ENCODE peak calls at places on chromosomes 1 and 21, in four cellular contexts. Z is KBM-7, X is amygdala, A is brain microvascular endothelial cell. S is an unnamed sample.

GRCh38 chr1:30328401-30329262 is 394.8 kb downstream of the MATN1 start:
- DNase-seq in X (no peak), A (no peak), Z (no peak), S (no peak)

GRCh38 chr1:231688989-231689388 is 62.4 kb downstream of the DISC1 start:
- DNase-seq in X (no peak), A (no peak), Z (no peak), S (no peak)

GRCh38 chr1:84750110-84750509 is 59.8 kb upstream of the SSX2IP start:
- DNase-seq in X (no peak), Z (no peak), A (no peak), S (no peak)

GRCh38 chr1:238648296-238648695 is 738.1 kb upstream of the CHRM3 start:
- DNase-seq in X (no peak), A (no peak), Z (no peak), S (no peak)

GRCh38 chr1:111275079-111275478 is 15.6 kb upstream of the CHIA start:
- DNase-seq in Z (no peak), A (no peak), X (peak; percentile 37), S (no peak)

GRCh38 chr1:8097077-8097799 is 71.1 kb upstream of the ERRFI1 start:
- DNase-seq in A (peak; percentile 91), X (no peak), Z (no peak), S (no peak)

GRCh38 chr1:15360681-15361080 is 49.0 kb upstream of the EFHD2 start:
- DNase-seq in Z (no peak), X (no peak), A (no peak), S (no peak)

GRCh38 chr1:151000408-151000807 is 6.3 kb downstream of the MINDY1 start:
- DNase-seq in X (no peak), Z (no peak), A (no peak), S (no peak)

GRCh38 chr1:151680391-151680790 is 36.2 kb downstream of the CELF3 start:
- DNase-seq in A (peak; percentile 9), Z (no peak), X (no peak), S (no peak)

GRCh38 chr1:6087958-6088357 is 42.3 kb downstream of the KCNAB2 start:
- DNase-seq in X (no peak), A (no peak), Z (no peak), S (no peak)

GRCh38 chr1:158838660-158839059 is 7.5 kb downstream of the MNDA start:
- DNase-seq in A (no peak), X (no peak), Z (no peak), S (no peak)

GRCh38 chr1:206455681-206456344 is 14.5 kb upstream of the IKBKE start:
- DNase-seq in Z (no peak), A (no peak), X (no peak), S (no peak)

GRCh38 chr1:192962901-192963300 is 96.3 kb downstream of the UCHL5 start:
- DNase-seq in X (no peak), A (no peak), Z (no peak), S (no peak)

GRCh38 chr1:55196433-55197035 is 18.6 kb downstream of the USP24 start:
- DNase-seq in X (no peak), Z (peak; percentile 29), A (no peak), S (no peak)

GRCh38 chr1:3518256-3518655 is 63.8 kb downstream of the ARHGEF16 start:
- DNase-seq in Z (peak; percentile 23), X (no peak), A (no peak), S (no peak)

GRCh38 chr1:34460193-34460592 is 283.5 kb downstream of the C1orf94 start:
- DNase-seq in Z (peak; percentile 17), A (no peak), X (no peak), S (no peak)

GRCh38 chr1:231161711-231162299 is at the start of gene TRIM67:
- DNase-seq in Z (no peak), X (peak; percentile 13), A (no peak), S (no peak)

GRCh38 chr1:162670928-162671663 is 38.8 kb downstream of the DDR2 start:
- DNase-seq in X (no peak), Z (no peak), A (peak; percentile 57), S (no peak)

GRCh38 chr1:219119839-219120238 is 53.8 kb upstream of the LYPLAL1 start:
- DNase-seq in Z (no peak), X (no peak), A (no peak), S (no peak)

GRCh38 chr1:216606047-216606637 is 117.1 kb downstream of the ESRRG start:
- DNase-seq in Z (no peak), X (no peak), A (no peak), S (no peak)

GRCh38 chr1:30256911-30257310 is 466.5 kb downstream of the MATN1 start:
- DNase-seq in A (no peak), Z (no peak), X (no peak), S (no peak)

GRCh38 chr1:172137703-172138102 is 282.8 kb upstream of the C1orf105 start:
- DNase-seq in X (no peak), A (no peak), Z (no peak), S (no peak)

GRCh38 chr1:41192456-41193188 is 49.5 kb downstream of the SCMH1 start:
- DNase-seq in X (no peak), Z (no peak), A (no peak), S (no peak)

GRCh38 chr21:34243562-34243961 is 120.2 kb upstream of the KCNE2 start:
- DNase-seq in A (no peak), X (no peak), Z (peak; percentile 55), S (no peak)

GRCh38 chr21:19475525-19475924 is 1071.9 kb upstream of the TMPRSS15 start:
- DNase-seq in X (no peak), Z (no peak), A (no peak), S (no peak)

GRCh38 chr21:44424608-44425306 is 30.6 kb upstream of the LRRC3 start:
- DNase-seq in Z (no peak), A (no peak), X (no peak), S (no peak)

GRCh38 chr1:88983791-88984552 is 8.5 kb downstream of the KYAT3 start:
- DNase-seq in A (peak; percentile 19), X (no peak), Z (peak; percentile 59), S (no peak)

GRCh38 chr1:203031467-203031866 is 5.2 kb downstream of the PPFIA4 start:
- DNase-seq in A (no peak), X (no peak), Z (no peak), S (no peak)

GRCh38 chr1:169234780-169235179 is 128.3 kb downstream of the ATP1B1 start:
- DNase-seq in Z (no peak), A (no peak), X (no peak), S (no peak)

GRCh38 chr1:235160395-235160964 is 570 bp downstream of the RBM34 start:
- DNase-seq in A (peak; percentile 47), Z (no peak), X (no peak), S (no peak)

GRCh38 chr1:232886304-232886703 is 64.1 kb upstream of the NTPCR start:
- DNase-seq in Z (no peak), X (no peak), A (no peak), S (no peak)

GRCh38 chr1:232474821-232475220 is 155.1 kb downstream of the SIPA1L2 start:
- DNase-seq in Z (no peak), X (no peak), A (peak; percentile 38), S (no peak)

GRCh38 chr1:93629101-93630059 is 52.3 kb downstream of the BCAR3 start:
- DNase-seq in Z (peak; percentile 75), X (no peak), A (peak; percentile 72), S (no peak)

GRCh38 chr1:18035145-18035544 is 72.5 kb upstream of the IGSF21 start:
- DNase-seq in X (no peak), A (no peak), Z (no peak), S (no peak)

GRCh38 chr1:53678507-53678906 is 60.5 kb downstream of the GLIS1 start:
- DNase-seq in Z (no peak), A (no peak), X (no peak), S (no peak)

GRCh38 chr1:52550447-52550846 is 2.4 kb downstream of the TUT4 start:
- DNase-seq in X (no peak), Z (no peak), A (no peak), S (no peak)

S was measured in nucleus accumbens.